ENCODE peak calls at places on chromosome 15, in four cellular contexts. Z, I, A and N are unnamed samples.

GRCh38 chr15:41043276-41043675 is 72.8 kb downstream of the INO80 start:
- DNase-seq in Z (no peak), A (no peak), I (peak), N (no peak)

GRCh38 chr15:101203607-101204006 is 48.2 kb downstream of the CHSY1 start:
- DNase-seq in Z (no peak), A (no peak), I (no peak), N (no peak)

GRCh38 chr15:31537770-31538592 is 211.3 kb downstream of the KLF13 start:
- DNase-seq in I (no peak), A (peak), Z (no peak), N (no peak)

GRCh38 chr15:45665261-45665660 is 30.4 kb downstream of the SQOR start:
- DNase-seq in A (no peak), I (no peak), Z (no peak), N (no peak)

GRCh38 chr15:79065744-79066376 is 24.7 kb downstream of the RASGRF1 start:
- DNase-seq in Z (no peak), A (peak), I (no peak), N (no peak)

GRCh38 chr15:57312323-57313133 is 63.8 kb upstream of the CGNL1 start:
- DNase-seq in Z (no peak), A (no peak), I (no peak), N (no peak)

GRCh38 chr15:90037961-90038633 is 37.0 kb downstream of the ZNF710 start:
- DNase-seq in I (peak), A (no peak), Z (no peak), N (peak)

GRCh38 chr15:49830411-49830810 is 209.6 kb downstream of the DTWD1 start:
- DNase-seq in Z (no peak), A (no peak), I (peak), N (no peak)

GRCh38 chr15:29651476-29652072 is 170.7 kb downstream of the TJP1 start:
- DNase-seq in Z (no peak), A (no peak), I (no peak), N (no peak)

GRCh38 chr15:42012937-42013482 is 7.8 kb downstream of the PLA2G4E start:
- DNase-seq in Z (no peak), A (no peak), I (no peak), N (no peak)

GRCh38 chr15:24269166-24269571 is 406.4 kb upstream of the NPAP1 start:
- DNase-seq in Z (no peak), I (no peak), A (no peak), N (no peak)

GRCh38 chr15:77959094-77959879 is 118.2 kb downstream of the TBC1D2B start:
- DNase-seq in Z (peak), I (peak), A (peak), N (peak)

GRCh38 chr15:99507016-99507731 is 58.6 kb upstream of the MEF2A start:
- DNase-seq in I (peak), Z (peak), A (no peak), N (no peak)

GRCh38 chr15:86178845-86179244 is 99.2 kb downstream of the AGBL1 start:
- DNase-seq in Z (no peak), A (no peak), I (no peak), N (no peak)

GRCh38 chr15:29668120-29668602 is 154.1 kb downstream of the TJP1 start:
- DNase-seq in A (peak), Z (peak), I (peak), N (peak)

GRCh38 chr15:88911766-88912118 is 1.4 kb downstream of the MFGE8 start:
- DNase-seq in A (no peak), Z (no peak), I (no peak), N (peak)

GRCh38 chr15:69060041-69060481 is 45.6 kb downstream of the NOX5 start:
- DNase-seq in Z (peak), I (no peak), A (no peak), N (no peak)

GRCh38 chr15:24752354-24752753 is 76.8 kb downstream of the NPAP1 start:
- DNase-seq in A (no peak), I (no peak), Z (no peak), N (no peak)

GRCh38 chr15:39459538-39459937 is 121.3 kb upstream of the THBS1 start:
- DNase-seq in Z (no peak), I (no peak), A (no peak), N (no peak)

GRCh38 chr15:65796610-65797012 is 4.5 kb upstream of the DENND4A start:
- DNase-seq in I (peak), Z (no peak), A (no peak), N (peak)

GRCh38 chr15:82968066-82968465 is 15.5 kb upstream of the HOMER2 start:
- DNase-seq in I (peak), Z (no peak), A (no peak), N (peak)

GRCh38 chr15:41930221-41930866 is 36.5 kb upstream of the SPTBN5 start:
- DNase-seq in Z (no peak), I (peak), A (no peak), N (peak)

GRCh38 chr15:64634020-64634419 is 141.4 kb downstream of the RBPMS2 start:
- DNase-seq in Z (no peak), I (no peak), A (peak), N (no peak)